ENCODE peak calls at places on chromosomes 13 and 19, in ten cellular contexts. A is stimulated activated CD4-positive, alpha-beta T cell treated with anti-CD3 and anti-CD28 coated beads, TNF-alpha, amount 100 ng/mL, for 1 hour; W is EH; T is IMR-90; I is activated T-helper 1 cell treated with Interleukin-2 at 50 U/mL for 16 hours; P is breast epithelium; Y is cardiac fibroblast; L is gastrocnemius medialis; O is DMS53; R is left ventricle myocardium superior. U is an unnamed sample.

GRCh38 chr19:29293736-29294342 is 80.9 kb upstream of the UQCRFS1 start:
- DNase-seq in A (no peak), W (peak; percentile 6), T (no peak), I (no peak), P (no peak), Y (no peak), L (no peak), O (no peak), R (no peak), U (no peak)

GRCh38 chr19:23983406-23983805 is 68.7 kb downstream of the ZNF726 start:
- DNase-seq in A (no peak), W (peak; percentile 0), T (no peak), I (no peak), P (no peak), Y (no peak), L (no peak), O (no peak), R (no peak), U (no peak)

GRCh38 chr13:75357576-75358295 is 124.2 kb downstream of the TBC1D4 start:
- DNase-seq in A (no peak), W (peak; percentile 60), T (peak; percentile 68), I (peak; percentile 15), P (no peak), Y (peak; percentile 76), L (no peak), O (peak; percentile 41), R (no peak), U (peak; percentile 50)

GRCh38 chr19:49614096-49614857 is 23.3 kb downstream of the PRR12 start:
- DNase-seq in A (no peak), W (peak; percentile 92), T (peak; percentile 91), I (no peak), P (no peak), Y (peak; percentile 95), L (no peak), O (no peak), R (no peak), U (peak; percentile 79)

GRCh38 chr13:92901739-92902138 is 324.9 kb upstream of the GPC6 start:
- DNase-seq in A (no peak), W (no peak), T (no peak), I (no peak), P (no peak), Y (no peak), L (no peak), O (no peak), R (no peak), U (no peak)

GRCh38 chr13:55497486-55497885 is 1643.2 kb upstream of the PRR20A start:
- DNase-seq in A (no peak), W (no peak), T (no peak), I (no peak), P (no peak), Y (no peak), L (no peak), O (no peak), R (no peak), U (no peak)

GRCh38 chr19:45103200-45103624 is 10.2 kb downstream of the PPP1R37 start:
- DNase-seq in A (no peak), W (peak; percentile 68), T (no peak), I (peak; percentile 17), P (no peak), Y (no peak), L (no peak), O (no peak), R (peak; percentile 45), U (no peak)

GRCh38 chr19:1063909-1064660 is 2.9 kb upstream of the ARHGAP45 start:
- DNase-seq in A (no peak), W (no peak), T (no peak), I (no peak), P (no peak), Y (no peak), L (no peak), O (peak; percentile 55), R (peak; percentile 25), U (no peak)

U was measured in fibroblast of the aortic adventitia.